ENCODE peak calls at places on chromosomes 3 and 15, in five cellular contexts. N is transverse colon, P is HCT116, R is Peyer's patch, V is A549. S is an unnamed sample.

GRCh38 chr3:13020159-13020558 is 53.1 kb downstream of the IQSEC1 start:
- DNase-seq in N (no peak), P (no peak), R (no peak), V (no peak), S (no peak)

GRCh38 chr3:16069149-16069922 is 105.1 kb upstream of the GALNT15 start:
- DNase-seq in N (no peak), P (no peak), R (no peak), V (peak; percentile 57), S (no peak)

GRCh38 chr15:85282504-85283115 is 97.8 kb upstream of the AKAP13 start:
- DNase-seq in N (no peak), P (no peak), R (no peak), V (no peak), S (no peak)

GRCh38 chr3:66763294-66763693 is 234.8 kb upstream of the KBTBD8 start:
- DNase-seq in N (no peak), P (no peak), R (no peak), V (no peak), S (no peak)

GRCh38 chr3:146851665-146852064 is 246.5 kb upstream of the PLSCR5 start:
- DNase-seq in N (no peak), P (no peak), R (no peak), V (no peak), S (no peak)

GRCh38 chr3:74883690-74884089 is 269.2 kb upstream of the CNTN3 start:
- DNase-seq in N (no peak), P (no peak), R (no peak), V (no peak), S (no peak)

GRCh38 chr15:55970286-55970685 is 23.1 kb downstream of the NEDD4 start:
- DNase-seq in N (no peak), P (no peak), R (no peak), V (no peak), S (no peak)

GRCh38 chr3:21913791-21914190 is 162.8 kb upstream of the ZNF385D start:
- DNase-seq in N (no peak), P (no peak), R (no peak), V (no peak), S (no peak)

GRCh38 chr3:65284971-65285370 is 597.2 kb upstream of the ADAMTS9 start:
- DNase-seq in N (no peak), P (no peak), R (no peak), V (no peak), S (no peak)

GRCh38 chr3:119794971-119795612 is 13.2 kb downstream of the NR1I2 start:
- DNase-seq in N (peak; percentile 82), P (peak; percentile 22), R (no peak), V (peak; percentile 76), S (peak; percentile 88)

GRCh38 chr3:119891944-119892721 is 110.2 kb downstream of the NR1I2 start:
- DNase-seq in N (peak; percentile 15), P (peak; percentile 46), R (no peak), V (peak; percentile 8), S (peak; percentile 67)

GRCh38 chr3:87792532-87793321 is 266.1 kb downstream of the CGGBP1 start:
- DNase-seq in N (no peak), P (no peak), R (no peak), V (peak; percentile 20), S (peak; percentile 40)

GRCh38 chr3:64593350-64593749 is 94.5 kb downstream of the ADAMTS9 start:
- DNase-seq in N (no peak), P (no peak), R (no peak), V (no peak), S (no peak)

GRCh38 chr15:79122391-79122790 is 31.8 kb upstream of the RASGRF1 start:
- DNase-seq in N (no peak), P (no peak), R (no peak), V (no peak), S (no peak)

GRCh38 chr3:96480881-96481280 is 333.5 kb upstream of the EPHA6 start:
- DNase-seq in N (no peak), P (no peak), R (no peak), V (no peak), S (no peak)

GRCh38 chr15:101407439-101407838 is 82.1 kb downstream of the PCSK6 start:
- DNase-seq in N (no peak), P (no peak), R (no peak), V (no peak), S (no peak)

GRCh38 chr15:88396382-88396781 is 70.8 kb downstream of the MRPL46 start:
- DNase-seq in N (no peak), P (no peak), R (no peak), V (no peak), S (no peak)

GRCh38 chr3:15011174-15011573 is 53.9 kb downstream of the MRPS25 start:
- DNase-seq in N (no peak), P (no peak), R (no peak), V (no peak), S (peak; percentile 16)

GRCh38 chr15:58249646-58250312 is 111.6 kb downstream of the AQP9 start:
- DNase-seq in N (no peak), P (no peak), R (no peak), V (no peak), S (peak; percentile 37)

GRCh38 chr15:64009798-64010241 is 36.5 kb downstream of the DAPK2 start:
- DNase-seq in N (no peak), P (no peak), R (peak; percentile 73), V (no peak), S (peak; percentile 34)

GRCh38 chr3:45590256-45590655 is 4.3 kb upstream of the LIMD1 start:
- DNase-seq in N (no peak), P (no peak), R (no peak), V (no peak), S (no peak)

GRCh38 chr3:98556164-98557130 is 24.7 kb downstream of the GPR15 start:
- DNase-seq in N (no peak), P (peak; percentile 93), R (no peak), V (no peak), S (no peak)

GRCh38 chr3:173502983-173503568 is 105.5 kb downstream of the NLGN1 start:
- DNase-seq in N (no peak), P (no peak), R (no peak), V (no peak), S (peak; percentile 22)

GRCh38 chr3:64898941-64899340 is 211.1 kb upstream of the ADAMTS9 start:
- DNase-seq in N (no peak), P (no peak), R (no peak), V (no peak), S (no peak)

GRCh38 chr3:54243262-54243931 is 121.0 kb downstream of the CACNA2D3 start:
- DNase-seq in N (no peak), P (no peak), R (no peak), V (peak; percentile 41), S (no peak)

GRCh38 chr15:42274693-42274971 is 1.4 kb upstream of the TMEM87A start:
- DNase-seq in N (peak; percentile 18), P (no peak), R (no peak), V (no peak), S (no peak)

GRCh38 chr3:155869664-155870063 is 786 bp upstream of the GMPS start:
- DNase-seq in N (no peak), P (no peak), R (no peak), V (no peak), S (no peak)

GRCh38 chr15:55267401-55268053 is 22.1 kb downstream of the RAB27A start:
- DNase-seq in N (peak; percentile 69), P (no peak), R (peak; percentile 81), V (no peak), S (peak; percentile 34)

GRCh38 chr3:141129049-141130038 is 78.2 kb downstream of the SPSB4 start:
- DNase-seq in N (no peak), P (no peak), R (no peak), V (no peak), S (no peak)

GRCh38 chr15:38085931-38086562 is 151.6 kb downstream of the TMCO5A start:
- DNase-seq in N (no peak), P (no peak), R (no peak), V (no peak), S (no peak)

DNA sequence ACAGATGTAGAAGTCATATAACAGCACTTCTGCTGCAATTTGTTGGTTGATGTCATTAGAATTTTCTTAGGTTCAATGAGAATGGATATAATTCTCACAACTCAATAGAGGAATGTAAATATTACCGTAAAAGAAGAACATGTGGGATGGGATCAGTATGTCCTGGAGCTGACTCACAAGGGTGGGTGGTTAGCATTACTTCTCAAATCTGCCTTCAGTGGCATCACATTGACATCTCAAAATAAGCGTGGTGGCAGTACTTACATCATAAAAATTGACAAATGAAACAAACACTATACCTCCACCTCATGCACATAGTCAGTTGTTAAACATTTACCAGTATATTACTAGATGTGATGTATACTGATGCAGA is 1068.0 kb upstream of the CADM2 start:
- DNase-seq in N (no peak), P (no peak), R (no peak), V (no peak), S (no peak)
- TF ChIP-seq POLR2A in N (no peak), P (no peak), R (no peak), V (no peak), S (no peak)

GRCh38 chr3:44000586-44000985 is 241.1 kb upstream of the TOPAZ1 start:
- DNase-seq in N (no peak), P (no peak), R (no peak), V (no peak), S (no peak)

GRCh38 chr3:43997788-43998373 is 243.8 kb upstream of the TOPAZ1 start:
- DNase-seq in N (no peak), P (no peak), R (no peak), V (no peak), S (no peak)

GRCh38 chr3:43998374-43998840 is 243.3 kb upstream of the TOPAZ1 start:
- DNase-seq in N (no peak), P (no peak), R (no peak), V (no peak), S (no peak)

GRCh38 chr3:43999920-44000319 is 241.8 kb upstream of the TOPAZ1 start:
- DNase-seq in N (no peak), P (no peak), R (no peak), V (no peak), S (no peak)

DNA sequence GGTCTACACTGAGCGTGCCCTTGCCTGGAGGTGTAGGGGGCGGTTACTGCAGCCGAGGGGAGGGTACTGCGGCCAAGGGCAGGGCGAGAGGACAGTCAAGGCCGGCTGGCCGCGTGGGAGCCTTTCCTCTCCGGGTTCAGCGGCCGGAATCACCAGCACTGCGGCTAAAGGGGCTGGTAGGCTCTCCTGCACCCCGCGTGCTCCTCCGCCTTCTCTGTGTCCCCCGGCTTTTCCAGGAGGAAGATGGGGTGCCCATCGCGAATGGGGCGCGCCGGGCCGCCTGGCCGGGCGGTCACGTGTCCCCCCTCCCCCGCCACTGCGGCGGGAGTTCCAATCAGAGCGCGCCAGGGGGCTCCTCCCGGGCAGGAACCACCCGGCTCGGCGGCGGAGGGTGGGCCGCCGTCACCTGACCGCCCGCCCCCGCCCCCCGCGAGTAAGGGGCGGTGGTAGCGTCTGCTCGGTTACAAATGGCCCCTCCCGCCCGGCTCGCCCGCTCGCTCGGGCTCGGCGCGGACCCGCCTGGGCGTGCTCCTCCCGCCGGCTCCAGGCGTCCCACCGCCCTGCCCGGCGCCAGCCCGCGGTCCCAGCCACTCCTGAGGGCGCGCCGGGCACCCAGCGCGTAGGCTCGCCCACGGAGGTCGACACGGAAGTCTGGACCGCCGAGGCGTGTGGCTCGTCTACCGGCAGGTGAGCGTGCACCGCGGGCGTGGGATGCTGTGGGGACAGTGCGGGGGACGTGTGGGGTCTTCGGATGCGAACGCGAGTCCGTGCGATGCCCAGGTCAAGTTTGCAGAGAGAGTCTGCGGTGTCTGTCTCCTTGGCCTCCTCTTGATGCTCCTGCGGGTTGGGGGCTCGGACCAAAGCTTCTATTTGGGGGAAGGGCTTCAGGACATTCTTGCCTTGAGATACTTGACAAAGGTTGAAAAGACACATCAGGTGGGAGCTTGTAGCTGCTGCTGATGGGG is 242.6 kb upstream of the TOPAZ1 start:
- DNase-seq in N (no peak), P (no peak), R (peak; percentile 53), V (peak; percentile 70), S (peak; percentile 45)
- TF ChIP-seq POLR2A in N (no peak), P (no peak), R (no peak), V (peak; percentile 82), S (no peak)

GRCh38 chr3:56355570-56356185 is 112.6 kb downstream of the ERC2 start:
- DNase-seq in N (no peak), P (no peak), R (no peak), V (no peak), S (no peak)
- TF ChIP-seq POLR2A in N (no peak), P (no peak), R (no peak), V (no peak), S (no peak)

GRCh38 chr3:46693038-46693896 is at the start of gene ALS2CL:
- DNase-seq in N (peak; percentile 81), P (no peak), R (peak; percentile 74), V (peak; percentile 32), S (peak; percentile 55)
- TF ChIP-seq POLR2A in N (peak; percentile 85), P (no peak), R (peak; percentile 84), V (peak; percentile 54), S (no peak)

S was measured in erythroblast.